ENCODE peak calls at places on chromosomes 4 and X, in four cellular contexts. O is iris pigment epithelial cell; C is effector memory CD8-positive, alpha-beta T cell; W is PC-3. I is an unnamed sample.

GRCh38 chr4:11505225-11505971 is 76.7 kb upstream of the HS3ST1 start:
- DNase-seq in O (peak), C (no peak), W (peak), I (peak)

GRCh38 chrX:28586891-28587635 is at the start of gene IL1RAPL1:
- DNase-seq in O (peak), C (no peak), W (peak), I (peak)

GRCh38 chrX:142428916-142429315 is 223.8 kb upstream of the MAGEC2 start:
- DNase-seq in O (no peak), C (no peak), W (peak), I (no peak)

GRCh38 chrX:155215443-155216178 is 649 bp upstream of the VBP1 start:
- DNase-seq in O (peak), C (no peak), W (no peak), I (peak)

GRCh38 chr4:121070696-121071639 is 1.4 kb downstream of the NDNF start:
- DNase-seq in O (peak), C (no peak), W (no peak), I (peak)

GRCh38 chr4:81776794-81777193 is 305.1 kb upstream of the RASGEF1B start:
- DNase-seq in O (no peak), C (no peak), W (no peak), I (no peak)

GRCh38 chr4:7073059-7073458 is 5.2 kb upstream of the GRPEL1 start:
- DNase-seq in O (no peak), C (no peak), W (no peak), I (no peak)

GRCh38 chr4:154719087-154719486 is 24.7 kb upstream of the LRAT start:
- DNase-seq in O (peak), C (no peak), W (peak), I (peak)

GRCh38 chr4:125703443-125703842 is 388.7 kb downstream of the FAT4 start:
- DNase-seq in O (peak), C (no peak), W (peak), I (peak)

GRCh38 chr4:102825261-102826071 is 1.9 kb downstream of the UBE2D3 start:
- DNase-seq in O (peak), C (peak), W (peak), I (peak)

GRCh38 chr4:1693131-1693896 is 9.2 kb upstream of the FAM53A start:
- DNase-seq in O (peak), C (peak), W (peak), I (peak)

GRCh38 chrX:112941209-112941788 is 100.7 kb upstream of the AMOT start:
- DNase-seq in O (no peak), C (no peak), W (peak), I (no peak)

GRCh38 chr4:108492816-108493595 is 127.4 kb upstream of the RPL34 start:
- DNase-seq in O (peak), C (peak), W (peak), I (no peak)

GRCh38 chrX:39613997-39614679 is 483.6 kb downstream of the BCOR start:
- DNase-seq in O (no peak), C (no peak), W (no peak), I (no peak)

GRCh38 chr4:176090115-176090514 is 24.5 kb downstream of the WDR17 start:
- DNase-seq in O (no peak), C (no peak), W (no peak), I (no peak)

GRCh38 chr4:17492058-17492741 is 19.7 kb downstream of the QDPR start:
- DNase-seq in O (no peak), C (no peak), W (no peak), I (no peak)

GRCh38 chr4:31692407-31692940 is 972.3 kb downstream of the PCDH7 start:
- DNase-seq in O (no peak), C (no peak), W (no peak), I (peak)

GRCh38 chrX:48791063-48791820 is 4.9 kb downstream of the GATA1 start:
- DNase-seq in O (no peak), C (no peak), W (no peak), I (no peak)

GRCh38 chr4:173494013-173494970 is 35.7 kb downstream of the HAND2 start:
- DNase-seq in O (peak), C (peak), W (peak), I (peak)

GRCh38 chr4:83616252-83616651 is 80.3 kb downstream of the GPAT3 start:
- DNase-seq in O (no peak), C (no peak), W (no peak), I (no peak)

GRCh38 chrX:15299945-15300851 is 15.2 kb downstream of the ASB11 start:
- DNase-seq in O (peak), C (no peak), W (peak), I (peak)

GRCh38 chr4:129994715-129995114 is 898.8 kb downstream of the C4orf33 start:
- DNase-seq in O (no peak), C (no peak), W (no peak), I (no peak)

GRCh38 chrX:21586001-21586400 is 72.1 kb downstream of the KLHL34 start:
- DNase-seq in O (no peak), C (no peak), W (no peak), I (no peak)

GRCh38 chrX:101617211-101618191 is at the start of gene ARMCX6:
- DNase-seq in O (peak), C (peak), W (peak), I (peak)

I was measured in fibroblast of pulmonary artery.